ENCODE peak calls at places on chromosomes 11 and 22, in four cellular contexts. Z is foreskin fibroblast, H is HFF-Myc, O is ovary. T is an unnamed sample.

GRCh38 chr22:30214703-30215405 is 31.7 kb downstream of the LIF start:
- DNase-seq in Z (no peak), H (no peak), O (no peak), T (no peak)

GRCh38 chr22:24542641-24543040 is 12.3 kb downstream of the GUCD1 start:
- DNase-seq in O (no peak), Z (no peak), H (no peak), T (no peak)

GRCh38 chr22:29780781-29781676 is 13.9 kb downstream of the UQCR10 start:
- DNase-seq in Z (peak), O (no peak), H (no peak), T (no peak)

GRCh38 chr11:57155400-57155799 is 26.4 kb upstream of the LRRC55 start:
- DNase-seq in H (no peak), O (no peak), Z (no peak), T (no peak)

GRCh38 chr11:35598254-35599125 is 19.8 kb upstream of the FJX1 start:
- DNase-seq in H (no peak), Z (peak), O (no peak), T (no peak)

GRCh38 chr11:130163346-130164220 is 4.0 kb downstream of the ST14 start:
- DNase-seq in Z (no peak), H (no peak), O (no peak), T (no peak)

GRCh38 chr11:10023202-10023601 is 270.8 kb downstream of the SBF2 start:
- DNase-seq in O (no peak), Z (no peak), H (no peak), T (no peak)

GRCh38 chr11:67584205-67584880 is 731 bp downstream of the GSTP1 start:
- DNase-seq in Z (peak), H (no peak), O (peak), T (no peak)

GRCh38 chr11:30474151-30474954 is 111.8 kb downstream of the MPPED2 start:
- DNase-seq in O (no peak), Z (no peak), H (no peak), T (no peak)

GRCh38 chr22:37165066-37165465 is 15.3 kb upstream of the IL2RB start:
- DNase-seq in O (no peak), H (no peak), Z (no peak), T (no peak)

GRCh38 chr11:34205326-34206035 is 100.1 kb downstream of the NAT10 start:
- DNase-seq in O (no peak), Z (peak), H (no peak), T (no peak)

GRCh38 chr11:64007160-64007628 is 21.0 kb downstream of the OTUB1 start:
- DNase-seq in Z (peak), O (no peak), H (no peak), T (no peak)

GRCh38 chr22:45717787-45718186 is 46.2 kb downstream of the ATXN10 start:
- DNase-seq in Z (peak), H (no peak), O (no peak), T (peak)

GRCh38 chr11:115334932-115335788 is 169.1 kb downstream of the CADM1 start:
- DNase-seq in O (no peak), Z (peak), H (no peak), T (no peak)

GRCh38 chr11:118012083-118012669 is 26.0 kb downstream of the IL10RA start:
- DNase-seq in Z (no peak), O (no peak), H (no peak), T (no peak)

GRCh38 chr11:65086809-65087208 is 2.8 kb downstream of the ZFPL1 start:
- DNase-seq in O (no peak), H (no peak), Z (no peak), T (no peak)

GRCh38 chr11:134658481-134659080 is 246.5 kb upstream of the B3GAT1 start:
- DNase-seq in H (no peak), O (no peak), Z (no peak), T (no peak)

GRCh38 chr11:117827521-117828511 is 3.3 kb upstream of the FXYD2 start:
- DNase-seq in O (no peak), Z (no peak), H (no peak), T (no peak)

GRCh38 chr11:102163368-102163767 is 53.1 kb downstream of the YAP1 start:
- DNase-seq in O (no peak), Z (no peak), H (no peak), T (no peak)

GRCh38 chr22:26534874-26535470 is 22.7 kb upstream of the TFIP11 start:
- DNase-seq in O (no peak), Z (no peak), H (no peak), T (no peak)

GRCh38 chr11:130629039-130629438 is 180.6 kb downstream of the ADAMTS15 start:
- DNase-seq in H (no peak), Z (peak), O (no peak), T (no peak)

GRCh38 chr11:128179049-128179448 is 408.3 kb downstream of the ETS1 start:
- DNase-seq in Z (peak), O (no peak), H (no peak), T (no peak)

GRCh38 chr11:79262221-79262620 is 178.6 kb downstream of the TENM4 start:
- DNase-seq in H (no peak), Z (peak), O (no peak), T (peak)

GRCh38 chr22:37818397-37819099 is 4.6 kb upstream of the GALR3 start:
- DNase-seq in H (no peak), Z (peak), O (peak), T (no peak)

GRCh38 chr11:110716361-110716760 is 4.1 kb upstream of the ARHGAP20 start:
- DNase-seq in O (no peak), Z (peak), H (no peak), T (no peak)

GRCh38 chr11:59273008-59273841 is 60.5 kb upstream of the MPEG1 start:
- DNase-seq in Z (no peak), O (no peak), H (no peak), T (no peak)

DNA sequence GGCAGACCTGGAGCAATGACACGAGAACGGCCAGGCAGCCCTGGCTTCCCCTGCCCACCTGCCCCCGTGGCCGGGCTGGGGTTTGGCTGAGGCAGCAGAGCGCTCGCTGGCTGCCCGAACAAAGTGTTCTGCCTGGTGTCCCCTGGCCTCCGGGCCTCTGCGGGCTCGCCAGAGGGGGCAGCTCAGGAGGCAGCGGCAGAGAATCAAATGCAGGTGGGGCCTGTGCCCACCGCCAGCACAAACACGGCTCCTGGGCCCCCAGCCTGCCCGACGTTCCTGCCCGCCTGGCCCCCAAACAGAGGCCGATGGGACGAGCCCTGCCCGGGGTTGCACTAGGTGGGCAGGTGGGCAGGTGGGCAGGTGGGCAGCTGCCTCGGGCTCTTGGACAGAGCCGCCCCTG is 46.9 kb downstream of the CDKN1C start:
- DNase-seq in Z (no peak), O (no peak), H (no peak), T (no peak)
- TF ChIP-seq CTCF in Z (no peak), O (no peak), H (no peak), T (no peak)

GRCh38 chr11:75986966-75987365 is 172.0 kb downstream of the UVRAG start:
- DNase-seq in Z (peak), H (no peak), O (no peak), T (no peak)

GRCh38 chr11:75980031-75980430 is 165.0 kb downstream of the UVRAG start:
- DNase-seq in O (no peak), Z (no peak), H (no peak), T (no peak)

GRCh38 chr11:75981546-75981945 is 166.5 kb downstream of the UVRAG start:
- DNase-seq in H (no peak), Z (no peak), O (no peak), T (no peak)

DNA sequence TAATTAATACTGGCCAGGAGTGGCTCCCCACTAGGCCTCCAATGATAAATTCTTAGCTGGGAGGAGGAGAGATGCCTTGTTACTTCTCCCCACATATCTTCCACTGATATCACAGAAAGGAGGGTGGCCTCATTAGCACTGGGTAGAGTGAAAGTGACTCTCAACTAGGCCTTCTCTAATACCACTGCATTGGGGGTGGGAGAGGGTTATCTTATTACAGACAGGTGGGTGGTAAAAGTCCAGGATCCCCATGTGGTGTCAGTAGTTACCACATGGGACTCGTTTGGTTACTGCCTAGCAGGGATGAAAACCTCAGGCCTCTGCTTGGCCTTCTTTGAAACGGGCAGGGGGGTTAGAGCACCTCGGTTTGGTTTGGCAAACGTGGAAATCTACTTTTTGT is 167.3 kb downstream of the UVRAG start:
- DNase-seq in Z (no peak), H (no peak), O (no peak), T (no peak)
- H3K4me3 ChIP-seq in Z (no peak), H (no peak), O (no peak), T (no peak)

DNA sequence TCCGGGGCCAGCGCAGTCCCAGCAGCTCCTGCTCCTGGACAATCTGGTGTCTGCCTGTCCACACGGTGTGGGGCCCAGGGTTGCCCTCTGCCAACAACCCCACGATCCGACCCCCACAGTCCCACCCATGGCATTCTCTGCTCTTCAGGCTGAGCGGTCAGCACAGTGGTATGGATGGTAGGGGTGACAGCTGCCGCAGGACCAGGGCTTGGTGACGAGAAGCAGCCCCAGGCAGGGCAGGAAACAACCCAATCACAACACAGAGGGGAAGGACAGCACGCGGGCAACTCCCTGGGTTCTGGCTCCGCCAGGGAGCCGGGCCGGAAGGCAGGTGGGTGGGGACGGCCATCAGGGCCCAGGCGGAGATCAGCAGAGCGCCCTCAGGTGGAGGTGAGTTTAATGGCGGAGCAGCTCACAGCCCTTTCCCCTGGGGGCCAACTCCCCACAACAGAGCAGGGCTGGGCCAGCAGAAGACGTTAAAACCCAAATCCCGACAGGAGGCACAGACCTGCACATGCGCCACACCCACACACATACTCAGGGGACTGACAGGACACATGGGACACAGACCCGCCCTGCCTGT is 5.3 kb upstream of the CHADL start:
- DNase-seq in H (no peak), O (no peak), Z (no peak), T (no peak)
- TF ChIP-seq CTCF in H (no peak), O (no peak), Z (no peak), T (no peak)

GRCh38 chr11:69008774-69009440 is 4.1 kb downstream of the MRGPRF start:
- DNase-seq in H (peak), O (peak), Z (peak), T (peak)

GRCh38 chr11:69010964-69011623 is 2.0 kb downstream of the MRGPRF start:
- DNase-seq in O (peak), Z (peak), H (no peak), T (no peak)

GRCh38 chr11:69009441-69010211 is 3.4 kb downstream of the MRGPRF start:
- DNase-seq in O (peak), Z (peak), H (no peak), T (no peak)

GRCh38 chr11:69011624-69012091 is 1.4 kb downstream of the MRGPRF start:
- DNase-seq in H (no peak), Z (no peak), O (peak), T (no peak)

GRCh38 chr11:69010361-69010891 is 2.6 kb downstream of the MRGPRF start:
- DNase-seq in H (no peak), Z (peak), O (no peak), T (no peak)
- H3K4me3 ChIP-seq in H (peak), Z (peak), O (peak), T (peak)

DNA sequence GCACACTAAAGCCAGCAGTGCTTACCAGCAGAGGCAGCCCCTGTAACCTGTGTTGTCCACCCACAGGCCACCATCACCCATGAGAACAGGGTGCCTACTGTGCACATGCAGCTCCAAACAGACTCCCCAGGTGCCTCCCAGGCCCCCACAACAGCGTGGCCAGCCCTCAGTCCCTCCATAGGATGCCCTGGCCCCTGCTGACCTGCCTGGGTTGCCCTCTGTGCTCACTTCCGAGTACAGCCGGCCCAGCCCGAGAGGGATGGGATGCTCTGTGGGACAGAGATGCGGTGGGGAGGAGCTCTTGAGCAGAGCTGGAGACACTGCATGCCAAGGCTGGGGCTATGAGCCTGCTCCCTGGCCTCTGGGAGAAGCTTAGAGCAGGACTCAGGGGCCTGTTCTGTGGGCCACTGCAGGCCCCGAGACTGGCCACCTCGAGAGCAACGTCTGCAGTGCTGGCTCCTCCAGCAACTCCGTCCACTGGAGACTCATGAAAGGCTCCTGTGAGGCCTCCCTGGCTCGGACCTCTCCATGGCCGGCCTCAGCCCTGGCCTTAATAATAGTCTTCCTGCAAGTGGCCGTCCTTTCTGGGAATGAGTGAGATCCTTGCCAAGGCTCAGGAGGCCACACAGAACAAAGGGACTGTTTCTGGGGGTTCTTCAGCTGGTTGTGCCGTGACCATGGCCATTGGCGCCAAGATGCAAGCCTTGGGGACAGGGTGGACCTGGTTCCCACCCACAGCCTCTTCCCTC is 27.0 kb downstream of the FADS2 start:
- DNase-seq in H (no peak), O (no peak), Z (no peak), T (no peak)
- TF ChIP-seq CTCF in H (no peak), O (no peak), Z (no peak), T (no peak)

DNA sequence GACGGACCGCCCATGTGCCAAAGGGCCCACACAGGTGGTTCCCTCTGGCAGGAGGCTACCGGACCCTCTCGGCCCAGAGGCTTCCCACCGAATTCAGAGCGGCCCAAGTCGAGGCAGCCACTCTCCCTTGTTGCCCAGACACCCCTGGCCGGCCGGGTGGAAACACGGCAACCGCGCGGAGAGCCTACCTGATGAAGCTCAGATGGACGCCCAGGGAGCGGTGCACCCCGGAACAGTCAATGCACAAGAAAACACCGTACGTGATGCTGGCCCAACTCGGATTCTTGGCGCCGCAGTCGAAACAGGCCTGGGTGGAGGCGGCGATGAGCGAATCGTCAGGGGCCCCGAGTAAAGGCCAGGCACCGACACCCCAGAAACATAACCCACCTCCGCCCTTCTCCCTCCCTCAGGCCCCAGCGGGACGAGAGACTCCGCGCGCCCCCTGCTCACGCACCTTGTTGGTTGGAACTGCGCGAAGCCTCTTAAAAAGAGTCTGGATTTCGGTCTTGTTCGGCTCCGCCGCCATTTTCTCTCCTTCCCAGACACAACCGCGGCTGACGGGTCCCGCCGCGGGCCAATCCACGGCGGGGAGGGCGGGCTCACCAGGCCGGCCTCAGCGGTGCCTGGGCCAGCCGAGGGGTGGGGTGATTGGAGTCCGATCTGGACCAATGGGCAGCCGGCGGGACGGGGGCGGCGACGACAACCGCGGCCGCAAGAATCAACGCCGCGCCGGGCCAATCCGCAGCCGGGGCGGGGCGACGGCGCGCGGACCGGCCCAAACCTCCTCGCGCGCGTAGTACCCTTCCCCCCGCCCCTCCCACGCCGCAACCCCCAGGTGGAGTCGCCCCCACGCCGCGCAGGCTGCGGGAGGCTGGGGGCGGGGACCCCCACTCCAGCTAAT is at the start of gene ARFGAP2:
- DNase-seq in O (peak), Z (peak), H (peak), T (peak)
- H3K4me3 ChIP-seq in O (peak), Z (peak), H (peak), T (peak)